ENCODE peak calls at places on chromosomes 13 and 19, in eight cellular contexts. J, A, N, P, U, Z, I and F are unnamed samples.

GRCh38 chr13:111623170-111623569 is 302.7 kb downstream of the TEX29 start:
- DNase-seq in J (no peak), A (no peak), N (no peak), P (no peak), U (no peak), Z (no peak), I (no peak), F (no peak)

GRCh38 chr19:388691-389090 is 20.3 kb downstream of the C2CD4C start:
- DNase-seq in J (peak), A (no peak), N (no peak), P (no peak), U (no peak), Z (no peak), I (no peak), F (no peak)

GRCh38 chr13:113178070-113178895 is 19.8 kb downstream of the PROZ start:
- DNase-seq in J (peak), A (no peak), N (no peak), P (no peak), U (no peak), Z (peak), I (peak), F (no peak)

GRCh38 chr13:30796833-30797601 is 61.7 kb downstream of the ALOX5AP start:
- DNase-seq in J (no peak), A (no peak), N (no peak), P (no peak), U (no peak), Z (peak), I (no peak), F (no peak)

GRCh38 chr13:112096959-112097358 is 30.0 kb downstream of the SOX1 start:
- DNase-seq in J (no peak), A (no peak), N (no peak), P (no peak), U (no peak), Z (no peak), I (no peak), F (no peak)

GRCh38 chr19:36573948-36574726 is 1.0 kb upstream of the ZNF529 start:
- DNase-seq in J (peak), A (no peak), N (no peak), P (no peak), U (no peak), Z (peak), I (peak), F (no peak)

GRCh38 chr19:42150940-42151339 is 18.7 kb upstream of the POU2F2 start:
- DNase-seq in J (peak), A (no peak), N (no peak), P (no peak), U (no peak), Z (no peak), I (no peak), F (no peak)

GRCh38 chr19:51277112-51277511 is 26.2 kb downstream of the SIGLECL1 start:
- DNase-seq in J (no peak), A (no peak), N (no peak), P (no peak), U (no peak), Z (no peak), I (no peak), F (no peak)

GRCh38 chr19:51740356-51740755 is 11.3 kb downstream of the FPR1 start:
- DNase-seq in J (no peak), A (no peak), N (no peak), P (no peak), U (no peak), Z (no peak), I (no peak), F (no peak)